ENCODE peak calls at places on chromosomes 3 and 15, in six cellular contexts. K is GM23248; U is A549; F is sigmoid colon; Q is naive thymus-derived CD4-positive, alpha-beta T cell; B is body of pancreas. E is an unnamed sample. For H3K4me1, the result is how much of the 10 kb centered on the place peaks cover.

GRCh38 chr3:137642831-137643230 is 121.3 kb upstream of the SOX14 start:
- DNase-seq in F (no peak), K (peak), B (peak), Q (no peak), U (no peak), E (no peak)

GRCh38 chr3:132593950-132594328 is 3.1 kb upstream of the ACKR4 start:
- DNase-seq in K (peak), F (no peak), U (no peak), Q (no peak), B (no peak), E (no peak)

GRCh38 chr3:49339593-49339946 is 283 bp downstream of the USP4 start:
- DNase-seq in F (peak), Q (no peak), K (peak), B (no peak), U (peak), E (peak)

GRCh38 chr15:39471791-39472190 is 109.1 kb upstream of the THBS1 start:
- DNase-seq in B (no peak), K (peak), F (no peak), U (no peak), Q (no peak), E (no peak)

GRCh38 chr3:125587039-125587664 is 8.1 kb downstream of the OSBPL11 start:
- DNase-seq in Q (no peak), U (no peak), B (no peak), K (peak), F (no peak), E (no peak)

GRCh38 chr3:62567097-62568021 is 194.0 kb upstream of the FEZF2 start:
- DNase-seq in B (peak), Q (no peak), K (peak), U (no peak), F (no peak), E (no peak)

GRCh38 chr15:40100947-40101905 is 7.5 kb downstream of the BMF start:
- DNase-seq in F (peak), B (no peak), U (no peak), K (no peak), Q (no peak), E (no peak)

GRCh38 chr15:68885070-68885469 is 45.3 kb upstream of the SPESP1 start:
- DNase-seq in U (no peak), Q (no peak), K (peak), B (no peak), F (no peak), E (no peak)

DNA sequence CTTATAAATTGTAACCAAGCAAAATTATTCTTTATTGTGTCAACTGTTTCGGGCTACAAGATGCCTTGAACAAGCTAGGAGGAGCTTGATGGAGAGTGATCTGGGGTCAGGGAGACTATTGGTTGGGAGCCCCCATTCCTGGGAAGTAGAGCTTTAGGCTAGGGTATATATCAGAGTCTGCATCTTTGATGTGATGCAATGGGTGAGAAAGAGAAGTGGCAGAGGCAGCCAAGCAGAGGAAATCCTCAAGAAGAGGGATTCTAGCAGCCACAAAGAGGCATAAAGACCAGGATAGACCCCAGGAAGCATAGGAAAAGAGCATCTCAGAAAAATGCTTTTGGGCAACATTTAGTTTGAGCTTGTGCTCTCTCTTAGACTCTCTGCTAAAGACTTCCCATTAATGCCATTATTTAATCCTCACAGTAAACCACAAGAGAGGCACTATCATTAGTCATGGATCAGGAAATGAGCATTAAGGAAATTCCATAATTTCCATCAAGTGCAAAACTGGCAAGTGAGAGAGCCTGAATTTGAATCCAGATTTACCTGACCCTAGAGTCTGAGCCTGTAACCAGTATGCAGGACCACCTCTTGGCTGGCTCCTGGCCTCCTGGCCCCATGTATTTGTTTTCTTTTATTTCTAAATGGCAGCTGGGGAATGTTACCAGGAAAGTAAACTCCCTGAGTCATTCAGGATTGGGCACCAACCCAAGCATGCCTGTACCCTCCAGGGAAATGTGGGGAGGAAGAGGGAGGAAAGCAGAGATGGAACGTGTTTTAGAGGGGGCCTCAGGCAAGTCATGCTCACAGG is 118.7 kb downstream of the RPL22L1 start:
- DNase-seq in U (peak), Q (no peak), K (peak), F (peak), B (peak), E (peak)
- H3K4me1 ChIP-seq in U (under half), Q (under half), K (half or more), F (under half), B (under half), E (under half)

GRCh38 chr3:44571024-44571423 is 13.7 kb upstream of the ZNF660 start:
- DNase-seq in K (no peak), U (no peak), B (no peak), F (no peak), Q (no peak), E (no peak)

DNA sequence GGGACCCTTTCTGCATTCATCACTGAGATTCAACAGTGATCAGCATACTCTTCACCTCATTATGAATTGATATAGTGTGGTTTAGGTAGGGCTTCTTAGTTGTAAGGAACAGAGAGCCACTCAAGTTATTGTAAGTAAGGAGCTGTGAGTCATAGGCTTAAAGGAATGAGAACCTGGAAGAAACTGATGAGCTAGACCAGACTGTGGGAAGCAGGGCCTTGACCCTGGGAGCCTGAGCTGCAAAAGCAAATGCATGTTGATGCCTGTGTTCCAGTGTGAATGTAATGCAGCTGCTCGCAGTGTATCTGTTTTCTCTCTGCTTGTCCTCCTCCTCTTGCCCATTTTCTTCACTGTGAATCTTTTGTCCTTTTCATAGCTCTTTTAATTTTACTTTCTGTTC is 13.6 kb downstream of the ZKSCAN7 start:
- DNase-seq in Q (no peak), B (no peak), K (peak), F (no peak), U (no peak), E (no peak)
- H3K4me3 ChIP-seq in Q (no peak), B (no peak), K (no peak), F (no peak), U (no peak), E (no peak)

GRCh38 chr15:67190326-67190725 is 64.1 kb downstream of the AAGAB start:
- DNase-seq in B (no peak), U (peak), Q (no peak), F (no peak), K (no peak), E (no peak)

GRCh38 chr15:67188551-67189218 is 65.8 kb downstream of the AAGAB start:
- DNase-seq in B (no peak), F (peak), U (peak), Q (no peak), K (peak), E (no peak)

GRCh38 chr15:67192185-67192584 is 62.3 kb downstream of the AAGAB start:
- DNase-seq in F (no peak), U (no peak), Q (no peak), B (no peak), K (no peak), E (no peak)

GRCh38 chr15:67189326-67190051 is 65.0 kb downstream of the AAGAB start:
- DNase-seq in U (no peak), F (peak), Q (no peak), K (peak), B (peak), E (no peak)

GRCh38 chr15:67190813-67191212 is 63.6 kb downstream of the AAGAB start:
- DNase-seq in F (no peak), Q (no peak), B (no peak), U (peak), K (no peak), E (no peak)
- H3K4me1 ChIP-seq in F (half or more), Q (under half), B (under half), U (half or more), K (under half), E (under half)

GRCh38 chr3:149313542-149313941 is 19.9 kb downstream of the TM4SF18 start:
- DNase-seq in U (no peak), Q (no peak), F (no peak), B (no peak), K (no peak), E (no peak)
- H3K4me3 ChIP-seq in U (no peak), Q (no peak), F (no peak), B (no peak), K (no peak), E (no peak)

GRCh38 chr3:73611176-73611575 is 13.6 kb downstream of the PDZRN3 start:
- DNase-seq in K (peak), B (no peak), Q (no peak), U (no peak), F (no peak), E (no peak)
- H3K4me1 ChIP-seq in K (under half), B (under half), Q (under half), U (under half), F (half or more), E (under half)

GRCh38 chr15:41581110-41581509 is 22.1 kb downstream of the TYRO3 start:
- DNase-seq in B (no peak), F (no peak), Q (no peak), U (peak), K (peak), E (no peak)

GRCh38 chr15:41583795-41584194 is 24.8 kb downstream of the TYRO3 start:
- DNase-seq in B (no peak), Q (no peak), U (no peak), K (no peak), F (no peak), E (no peak)

GRCh38 chr15:41584636-41585139 is 25.7 kb downstream of the TYRO3 start:
- DNase-seq in U (no peak), K (peak), Q (no peak), B (no peak), F (no peak), E (no peak)

DNA sequence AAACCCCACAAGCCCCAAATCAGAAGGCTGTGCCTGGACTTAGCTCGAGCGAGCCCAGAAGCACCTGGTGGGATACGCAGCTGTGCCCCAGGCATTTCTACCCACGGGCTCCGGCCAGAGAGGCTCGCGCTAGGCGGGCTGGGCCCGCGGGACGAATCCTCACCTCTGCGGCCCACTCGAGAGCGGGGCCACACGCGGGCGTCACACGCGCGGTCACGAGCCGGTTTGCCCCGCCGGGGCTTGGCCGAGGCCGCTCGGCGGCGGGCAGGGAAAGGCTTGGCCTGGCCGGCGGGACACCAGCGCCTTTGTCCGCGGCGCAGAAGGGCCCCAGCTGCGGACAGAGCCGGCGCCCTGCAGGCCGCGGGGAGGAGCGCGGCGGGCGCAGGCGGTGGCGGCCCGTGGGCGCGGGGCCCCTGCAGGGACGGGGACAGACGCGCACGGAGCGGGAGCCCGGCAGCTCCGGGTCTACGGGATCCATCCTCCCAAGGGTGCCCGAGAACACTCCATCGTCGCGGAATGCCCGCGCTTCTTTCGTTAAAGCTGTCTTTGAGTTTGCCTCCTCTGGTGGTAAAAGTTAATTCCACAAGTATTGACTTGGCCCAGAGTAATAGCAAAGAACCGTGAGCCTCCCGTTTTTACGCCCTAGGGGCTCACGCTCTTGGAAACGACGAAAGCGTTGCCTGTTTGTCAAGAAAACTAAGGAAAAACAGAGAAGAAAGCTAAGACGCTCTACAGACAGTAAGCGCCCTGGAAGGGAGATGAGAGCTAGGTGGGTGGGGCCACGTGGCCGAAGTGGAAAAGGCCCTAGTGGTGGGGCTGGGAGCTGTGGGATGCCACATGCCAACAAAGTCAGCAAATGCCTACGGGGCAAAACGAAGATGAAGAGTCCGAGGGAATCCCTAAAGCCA is 26.4 kb downstream of the TYRO3 start:
- DNase-seq in Q (peak), B (peak), F (no peak), U (peak), K (peak), E (peak)
- H3K4me3 ChIP-seq in Q (peak), B (peak), F (peak), U (peak), K (peak), E (peak)

DNA sequence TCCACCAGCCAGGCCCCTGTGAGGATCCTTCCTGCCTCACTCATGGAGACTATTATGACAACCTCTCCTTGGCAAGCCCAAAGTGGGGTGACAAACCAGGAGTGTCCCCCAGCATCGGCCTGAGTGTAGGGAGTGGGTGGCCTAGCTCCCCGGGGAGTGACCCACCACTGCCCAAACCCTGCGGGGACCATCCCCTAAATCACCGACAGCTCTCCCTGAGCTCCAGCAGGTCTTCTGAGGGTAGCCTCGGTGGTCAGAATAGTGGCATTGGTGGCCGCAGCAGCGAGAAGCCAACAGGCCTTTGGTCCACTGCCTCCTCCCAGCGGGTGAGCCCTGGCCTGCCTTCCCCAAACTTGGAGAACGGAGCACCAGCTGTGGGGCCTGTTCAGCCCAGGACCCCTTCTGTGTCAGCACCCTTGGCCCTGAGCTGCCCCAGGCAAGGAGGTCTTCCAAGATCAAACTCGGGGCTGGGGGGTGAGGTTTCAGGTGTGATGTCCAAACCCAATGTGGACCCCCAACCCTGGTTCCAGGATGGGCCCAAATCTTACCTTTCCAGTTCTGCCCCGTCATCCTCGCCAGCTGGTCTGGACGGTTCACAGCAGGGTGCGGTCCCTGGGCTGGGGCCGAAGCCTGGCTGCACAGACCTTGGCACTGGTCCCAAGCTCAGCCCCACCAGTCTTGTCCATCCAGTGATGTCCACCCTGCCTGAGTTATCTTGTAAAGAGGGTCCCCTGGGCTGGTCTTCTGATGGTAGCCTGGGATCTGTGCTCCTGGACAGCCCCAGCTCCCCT is 1.0 kb downstream of the LIMD1 start:
- DNase-seq in B (peak), F (peak), K (no peak), U (peak), Q (no peak), E (peak)
- H3K4me1 ChIP-seq in B (half or more), F (half or more), K (under half), U (under half), Q (half or more), E (half or more)

GRCh38 chr15:73141216-73141900 is 89.1 kb downstream of the NEO1 start:
- DNase-seq in B (no peak), K (no peak), Q (no peak), U (no peak), F (no peak), E (no peak)

GRCh38 chr15:73146419-73146818 is 94.2 kb downstream of the NEO1 start:
- DNase-seq in F (no peak), U (no peak), B (no peak), Q (no peak), K (no peak), E (no peak)

GRCh38 chr15:73143763-73144155 is 91.5 kb downstream of the NEO1 start:
- DNase-seq in K (no peak), Q (no peak), F (no peak), B (no peak), U (no peak), E (no peak)

GRCh38 chr15:73140154-73140553 is 87.9 kb downstream of the NEO1 start:
- DNase-seq in K (no peak), B (no peak), F (no peak), Q (no peak), U (no peak), E (no peak)

DNA sequence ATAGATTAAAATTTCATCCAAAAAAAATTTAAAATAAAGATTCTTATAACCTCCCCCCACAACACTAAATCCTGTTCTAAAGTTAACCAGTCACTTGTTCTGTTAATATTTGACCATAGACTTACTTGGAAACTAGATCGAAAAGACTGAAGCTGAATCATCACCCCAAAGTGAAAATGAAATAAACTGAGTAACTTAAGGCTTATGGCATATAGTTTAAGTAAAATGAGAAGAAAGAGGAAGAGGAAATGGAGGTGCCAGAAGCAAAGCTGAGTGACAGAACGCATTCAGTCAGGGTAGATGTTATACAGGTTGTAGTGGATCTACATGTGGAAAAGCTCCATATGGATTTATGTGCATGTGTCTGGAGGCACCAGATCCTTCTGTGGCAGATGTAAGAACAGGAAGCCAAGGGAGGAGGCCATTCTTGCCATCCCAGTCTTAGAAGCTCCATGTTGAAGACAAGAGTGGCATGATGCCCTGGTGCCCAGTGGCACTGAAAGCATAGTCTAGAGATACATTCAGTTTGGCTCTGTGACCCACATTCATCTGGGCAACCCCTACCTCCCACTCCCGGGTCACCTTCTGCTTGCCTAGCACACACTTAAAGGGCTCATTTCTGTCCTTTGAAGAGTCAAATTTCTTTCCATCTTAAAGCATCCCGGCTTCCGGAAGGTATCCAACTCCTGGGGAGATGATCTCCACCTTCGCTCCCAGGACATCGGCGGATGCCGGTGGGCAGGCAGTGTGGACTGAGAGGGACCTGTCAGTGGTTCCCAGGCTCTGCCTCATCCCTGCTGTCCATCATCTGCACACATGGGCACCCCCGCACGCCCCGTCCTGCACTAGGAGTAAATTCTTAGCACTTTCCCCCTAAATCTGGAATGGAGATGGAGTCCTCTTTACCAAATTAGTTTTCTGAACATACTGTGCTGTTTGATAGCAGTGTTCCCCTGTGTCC is 90.8 kb downstream of the NEO1 start:
- DNase-seq in B (no peak), F (no peak), K (no peak), Q (no peak), U (no peak), E (no peak)
- H3K4me3 ChIP-seq in B (no peak), F (no peak), K (no peak), Q (no peak), U (no peak), E (no peak)

GRCh38 chr15:63495343-63495742 is 9.1 kb upstream of the USP3 start:
- DNase-seq in U (no peak), K (no peak), Q (no peak), F (no peak), B (no peak), E (no peak)
- H3K4me1 ChIP-seq in U (half or more), K (under half), Q (half or more), F (under half), B (under half), E (under half)

GRCh38 chr15:79089331-79089889 is 1.2 kb downstream of the RASGRF1 start:
- DNase-seq in K (no peak), B (no peak), U (no peak), Q (no peak), F (no peak), E (no peak)
- H3K4me3 ChIP-seq in K (no peak), B (no peak), U (no peak), Q (no peak), F (no peak), E (no peak)

E was measured in transverse colon.